ENCODE peak calls at places on chromosomes 11 and 22, in six cellular contexts. W, P, C, T, S and E are unnamed samples.

GRCh38 chr11:19938051-19938856 is 222.0 kb downstream of the DBX1 start:
- DNase-seq in W (no peak), P (no peak), C (peak; percentile 35), T (peak; percentile 74), S (peak; percentile 38), E (peak; percentile 66)

GRCh38 chr11:72225411-72225951 is 914 bp downstream of the INPPL1 start:
- DNase-seq in W (no peak), P (no peak), C (peak; percentile 54), T (no peak), S (no peak), E (no peak)

GRCh38 chr11:110433393-110434333 is 3.9 kb downstream of the FDX1 start:
- DNase-seq in W (no peak), P (no peak), C (peak; percentile 47), T (no peak), S (peak; percentile 12), E (peak; percentile 33)

GRCh38 chr22:27438271-27438980 is 363.1 kb downstream of the MN1 start:
- DNase-seq in W (peak; percentile 8), P (no peak), C (peak; percentile 8), T (peak; percentile 29), S (peak; percentile 24), E (no peak)

GRCh38 chr11:110130642-110131238 is 37.5 kb downstream of the ZC3H12C start:
- DNase-seq in W (no peak), P (no peak), C (no peak), T (no peak), S (peak; percentile 81), E (no peak)

GRCh38 chr11:120178441-120179070 is 32.3 kb upstream of the OAF start:
- DNase-seq in W (no peak), P (no peak), C (no peak), T (no peak), S (no peak), E (no peak)

GRCh38 chr11:67670316-67671210 is 3.9 kb downstream of the ALDH3B2 start:
- DNase-seq in W (no peak), P (no peak), C (no peak), T (no peak), S (no peak), E (no peak)

GRCh38 chr11:134365011-134365925 is 33.5 kb downstream of the GLB1L2 start:
- DNase-seq in W (peak; percentile 66), P (no peak), C (no peak), T (no peak), S (no peak), E (no peak)

GRCh38 chr22:24831678-24832077 is 25.7 kb downstream of the SGSM1 start:
- DNase-seq in W (no peak), P (no peak), C (no peak), T (no peak), S (no peak), E (no peak)

GRCh38 chr11:65215441-65216076 is 33.8 kb downstream of the CAPN1 start:
- DNase-seq in W (no peak), P (no peak), C (peak; percentile 60), T (no peak), S (no peak), E (no peak)

GRCh38 chr11:18310800-18311340 is 11.1 kb downstream of the HPS5 start:
- DNase-seq in W (no peak), P (no peak), C (peak; percentile 66), T (peak; percentile 26), S (no peak), E (peak; percentile 47)